ENCODE peak calls at places on chromosomes 13 and 19, in nine cellular contexts. L is hepatocyte; C is CD8-positive, alpha-beta T cell; S is heart right ventricle; K is breast epithelium; T is uterus; F is right atrium auricular region; O is heart left ventricle; X is adrenal gland. Y is an unnamed sample.
A peak's percentile ranks its signal among the peaks of the same experiment; 100 is the strongest.

GRCh38 chr13:35474551-35474950 is 1.9 kb downstream of the MAB21L1 start:
- DNase-seq in L (no peak), C (no peak), S (no peak), K (no peak), T (no peak), F (no peak), O (no peak), X (no peak), Y (no peak)

GRCh38 chr19:1748115-1748702 is 5.1 kb upstream of the ONECUT3 start:
- DNase-seq in L (peak; percentile 57), C (no peak), S (no peak), K (no peak), T (no peak), F (no peak), O (no peak), X (no peak), Y (no peak)

GRCh38 chr13:114151565-114152284 is 19.3 kb upstream of the RASA3 start:
- DNase-seq in L (no peak), C (peak; percentile 46), S (no peak), K (no peak), T (no peak), F (no peak), O (no peak), X (no peak), Y (no peak)

GRCh38 chr13:38582133-38582532 is 104.7 kb upstream of the FREM2 start:
- DNase-seq in L (peak; percentile 73), C (no peak), S (peak; percentile 15), K (no peak), T (no peak), F (no peak), O (no peak), X (no peak), Y (peak; percentile 26)

GRCh38 chr19:2627855-2628254 is 74.6 kb downstream of the GNG7 start:
- DNase-seq in L (no peak), C (no peak), S (no peak), K (no peak), T (no peak), F (no peak), O (no peak), X (no peak), Y (peak; percentile 29)

GRCh38 chr19:49888478-49888901 is 8.2 kb downstream of the IL4I1 start:
- DNase-seq in L (no peak), C (no peak), S (no peak), K (no peak), T (no peak), F (no peak), O (no peak), X (no peak), Y (no peak)

GRCh38 chr13:42812311-42812710 is 30.9 kb downstream of the FAM216B start:
- DNase-seq in L (no peak), C (no peak), S (no peak), K (no peak), T (no peak), F (no peak), O (no peak), X (no peak), Y (peak; percentile 34)

GRCh38 chr13:36282818-36283432 is 14.7 kb downstream of the CCDC169 start:
- DNase-seq in L (peak; percentile 66), C (no peak), S (no peak), K (no peak), T (no peak), F (no peak), O (no peak), X (no peak), Y (no peak)

GRCh38 chr13:66528139-66528538 is 702.0 kb downstream of the PCDH9 start:
- DNase-seq in L (no peak), C (no peak), S (no peak), K (no peak), T (no peak), F (no peak), O (no peak), X (no peak), Y (no peak)

GRCh38 chr19:45342911-45343310 is 2.4 kb downstream of the KLC3 start:
- DNase-seq in L (no peak), C (no peak), S (no peak), K (no peak), T (no peak), F (no peak), O (no peak), X (no peak), Y (no peak)

GRCh38 chr19:47615230-47615629 is 6.3 kb downstream of the BICRA start:
- DNase-seq in L (no peak), C (no peak), S (no peak), K (no peak), T (no peak), F (no peak), O (no peak), X (no peak), Y (no peak)

GRCh38 chr13:77016241-77016812 is 10.6 kb downstream of the FBXL3 start:
- DNase-seq in L (no peak), C (no peak), S (no peak), K (no peak), T (no peak), F (no peak), O (no peak), X (no peak), Y (no peak)

GRCh38 chr19:50293263-50294004 is 35.7 kb downstream of the KCNC3 start:
- DNase-seq in L (no peak), C (no peak), S (no peak), K (no peak), T (no peak), F (no peak), O (no peak), X (no peak), Y (no peak)

GRCh38 chr19:29040291-29040690 is 172.7 kb downstream of the UQCRFS1 start:
- DNase-seq in L (no peak), C (no peak), S (no peak), K (no peak), T (no peak), F (no peak), O (no peak), X (no peak), Y (no peak)

GRCh38 chr19:39160523-39160861 is 34.9 kb downstream of the PAK4 start:
- DNase-seq in L (peak; percentile 77), C (no peak), S (no peak), K (peak; percentile 94), T (no peak), F (peak; percentile 78), O (no peak), X (peak; percentile 51), Y (peak; percentile 5)

GRCh38 chr13:49409008-49409407 is 34.9 kb downstream of the CAB39L start:
- DNase-seq in L (no peak), C (no peak), S (no peak), K (no peak), T (no peak), F (no peak), O (no peak), X (no peak), Y (no peak)

GRCh38 chr19:5697890-5698634 is 8.0 kb downstream of the RPL36 start:
- DNase-seq in L (peak; percentile 3), C (no peak), S (no peak), K (no peak), T (no peak), F (no peak), O (no peak), X (peak; percentile 57), Y (no peak)

GRCh38 chr13:86900906-86901305 is 770.3 kb upstream of the SLITRK5 start:
- DNase-seq in L (no peak), C (no peak), S (no peak), K (no peak), T (no peak), F (no peak), O (no peak), X (no peak), Y (no peak)

GRCh38 chr13:29457299-29457698 is 138.2 kb downstream of the SLC7A1 start:
- DNase-seq in L (no peak), C (no peak), S (no peak), K (no peak), T (no peak), F (no peak), O (no peak), X (no peak), Y (peak; percentile 79)

GRCh38 chr13:29456419-29456818 is 139.1 kb downstream of the SLC7A1 start:
- DNase-seq in L (no peak), C (no peak), S (no peak), K (no peak), T (no peak), F (no peak), O (no peak), X (no peak), Y (no peak)

GRCh38 chr13:29453657-29454056 is 141.8 kb downstream of the SLC7A1 start:
- DNase-seq in L (no peak), C (no peak), S (no peak), K (no peak), T (no peak), F (no peak), O (no peak), X (no peak), Y (no peak)

GRCh38 chr13:29452773-29453574 is 142.5 kb downstream of the SLC7A1 start:
- DNase-seq in L (no peak), C (no peak), S (no peak), K (no peak), T (no peak), F (no peak), O (no peak), X (no peak), Y (no peak)

GRCh38 chr13:29454931-29455481 is 140.5 kb downstream of the SLC7A1 start:
- DNase-seq in L (no peak), C (no peak), S (no peak), K (no peak), T (no peak), F (no peak), O (no peak), X (no peak), Y (no peak)
- TF ChIP-seq CTCF in L (peak; percentile 14), C (no peak), S (peak; percentile 20), K (no peak), T (no peak), F (peak; percentile 30), O (peak; percentile 15), X (no peak), Y (peak; percentile 74)

GRCh38 chr13:67769063-67769986 is 539.2 kb upstream of the PCDH9 start:
- DNase-seq in L (no peak), C (no peak), S (no peak), K (no peak), T (no peak), F (no peak), O (no peak), X (no peak), Y (no peak)
- H3K4me3 ChIP-seq in L (no peak overlapping the region), C (no peak overlapping the region), S (no peak overlapping the region), K (no peak overlapping the region), T (no peak overlapping the region), F (no peak overlapping the region), O (no peak overlapping the region), X (no peak overlapping the region), Y (no peak overlapping the region)

DNA sequence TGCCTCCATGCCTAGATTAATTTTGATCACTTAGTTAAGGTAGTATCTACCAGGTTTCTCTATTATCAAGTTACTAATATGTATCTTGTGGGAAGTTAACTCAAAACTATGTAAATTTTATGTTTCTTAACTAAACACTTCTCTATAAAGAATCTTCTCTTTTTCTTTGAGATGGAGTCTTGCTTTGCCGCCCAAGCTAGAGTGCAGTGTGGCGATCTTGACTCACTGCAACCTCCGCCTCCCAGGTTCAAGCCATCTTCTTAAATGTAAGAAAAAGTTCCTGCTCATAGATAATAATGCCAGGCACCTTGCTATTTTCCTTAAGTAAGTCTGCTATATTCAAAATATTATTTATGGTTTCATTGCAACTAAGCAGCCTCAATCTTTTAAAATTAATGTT is 58.4 kb downstream of the ELF1 start:
- DNase-seq in L (no peak), C (no peak), S (no peak), K (no peak), T (no peak), F (no peak), O (no peak), X (no peak), Y (no peak)
- H3K27ac ChIP-seq in L (no peak overlapping the region), C (no peak overlapping the region), S (no peak overlapping the region), K (no peak overlapping the region), T (no peak overlapping the region), F (no peak overlapping the region), O (no peak overlapping the region), X (no peak overlapping the region), Y (no peak overlapping the region)

GRCh38 chr13:110511509-110512181 is 49.9 kb downstream of the RAB20 start:
- DNase-seq in L (no peak), C (no peak), S (no peak), K (no peak), T (no peak), F (no peak), O (no peak), X (no peak), Y (no peak)
- TF ChIP-seq CTCF in L (no peak), C (no peak), S (no peak), K (no peak), T (no peak), F (no peak), O (no peak), X (no peak), Y (peak; percentile 14)